ENCODE peak calls at places on chromosomes 2 and 18, in four cellular contexts. S is IMR-90, I is GM12878, U is K562. F is an unnamed sample.

GRCh38 chr2:198114064-198114463 is 309.7 kb downstream of the PLCL1 start:
- DNase-seq in S (no peak), I (no peak), U (peak), F (no peak)

GRCh38 chr2:175366814-175367213 is 185.3 kb upstream of the ATP5MC3 start:
- DNase-seq in S (peak), I (peak), U (peak), F (peak)

GRCh38 chr2:112733877-112734276 is 13.1 kb downstream of the NT5DC4 start:
- DNase-seq in S (no peak), I (no peak), U (no peak), F (no peak)

GRCh38 chr18:12769644-12770440 is 67.0 kb downstream of the PSMG2 start:
- DNase-seq in S (peak), I (no peak), U (no peak), F (no peak)

GRCh38 chr18:525066-525797 is 24.7 kb upstream of the COLEC12 start:
- DNase-seq in S (peak), I (no peak), U (peak), F (peak)

GRCh38 chr2:144679942-144680341 is 160.0 kb upstream of the ZEB2 start:
- DNase-seq in S (no peak), I (no peak), U (no peak), F (no peak)

GRCh38 chr2:124571836-124572235 is 546.7 kb downstream of the CNTNAP5 start:
- DNase-seq in S (no peak), I (no peak), U (no peak), F (no peak)

GRCh38 chr2:230665263-230665691 is 47.4 kb upstream of the CAB39 start:
- DNase-seq in S (no peak), I (peak), U (no peak), F (no peak)

GRCh38 chr2:165141601-165142000 is 62.2 kb downstream of the SCN3A start:
- DNase-seq in S (peak), I (no peak), U (no peak), F (no peak)

GRCh38 chr2:10814571-10815331 is 2.2 kb upstream of the PDIA6 start:
- DNase-seq in S (no peak), I (no peak), U (no peak), F (peak)

GRCh38 chr2:211157211-211157610 is 600.8 kb downstream of the CPS1 start:
- DNase-seq in S (no peak), I (no peak), U (no peak), F (no peak)

GRCh38 chr2:118954297-118955060 is 12.5 kb downstream of the MARCO start:
- DNase-seq in S (no peak), I (no peak), U (no peak), F (no peak)

GRCh38 chr2:142323206-142323605 is 192.4 kb upstream of the LRP1B start:
- DNase-seq in S (no peak), I (no peak), U (no peak), F (no peak)

DNA sequence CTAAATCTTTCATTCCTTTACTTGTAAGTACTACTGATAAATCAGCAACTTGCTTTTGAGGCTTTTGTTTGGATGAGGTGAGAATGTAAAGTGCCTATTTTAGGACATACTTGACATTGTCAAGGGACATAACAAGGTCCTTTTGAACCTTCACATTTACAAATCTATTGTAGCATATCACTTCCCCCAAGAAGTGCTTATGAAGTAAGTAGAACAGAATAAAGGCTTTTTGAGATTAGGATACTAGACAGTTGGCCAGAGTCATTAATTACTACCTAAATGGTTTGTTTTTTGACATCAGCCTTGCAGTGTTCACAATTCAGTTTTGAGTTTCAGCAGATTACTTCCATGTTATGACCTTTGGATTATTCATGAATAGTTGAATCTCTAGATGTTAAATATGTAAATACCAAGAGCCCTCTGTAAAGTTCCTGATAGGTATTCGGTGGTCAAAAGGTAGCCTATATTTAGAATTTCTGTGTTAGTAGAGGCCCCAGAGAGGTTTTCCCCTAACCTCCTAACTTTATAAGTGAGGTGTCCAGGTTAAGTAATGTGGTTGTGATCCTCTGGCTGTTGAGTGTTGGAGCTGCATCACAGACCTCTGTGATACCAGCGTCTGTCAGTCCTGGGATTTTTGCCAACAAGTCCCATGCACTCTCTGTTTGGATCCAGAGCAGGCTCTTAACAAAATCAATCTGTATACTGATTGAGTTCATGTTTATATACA is 67.3 kb downstream of the LCLAT1 start:
- DNase-seq in S (peak), I (no peak), U (peak), F (peak)
- TF ChIP-seq FOS in S (no peak), I (no peak), U (no peak), F (no peak)

DNA sequence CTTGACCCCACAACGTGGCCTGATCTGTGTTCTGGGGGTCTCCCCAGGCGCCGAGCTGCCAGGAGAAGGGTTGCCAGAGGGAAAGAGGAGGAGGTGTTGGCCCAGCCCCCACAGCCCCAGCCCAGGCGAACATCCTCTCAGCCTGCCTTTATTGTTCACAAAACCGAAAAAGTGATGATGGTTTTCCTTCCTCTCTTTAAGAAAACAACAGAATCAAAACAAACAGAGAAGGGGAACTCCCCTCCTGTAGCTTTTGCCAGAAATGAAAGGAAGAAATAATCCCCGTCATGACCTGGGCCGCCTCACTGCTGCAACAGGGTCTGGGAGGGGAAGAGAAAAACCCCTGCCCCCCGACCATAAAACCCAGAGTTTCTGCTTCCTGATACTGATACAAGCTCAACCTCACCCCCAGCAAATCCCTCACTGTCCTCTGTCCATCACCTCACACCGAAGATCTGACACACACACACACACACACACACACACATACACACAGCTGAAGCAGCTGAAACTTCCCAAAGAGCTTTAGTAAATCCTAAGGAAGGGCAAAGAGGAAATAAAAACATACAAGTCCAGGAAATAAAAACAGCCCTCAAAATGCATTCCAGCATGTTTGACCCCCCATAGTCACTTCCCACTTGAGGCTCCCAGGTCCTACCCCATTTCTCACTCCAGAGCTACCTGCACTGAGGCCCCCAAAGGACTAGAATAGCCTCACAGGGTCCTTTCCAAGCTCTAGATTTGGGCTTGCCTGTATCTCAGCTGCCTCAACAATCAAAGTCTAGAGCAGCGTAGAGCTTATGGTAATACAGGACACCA is 51.8 kb downstream of the ZFP36L2 start:
- DNase-seq in S (no peak), I (peak), U (no peak), F (peak)
- TF ChIP-seq FOS in S (no peak), I (no peak), U (no peak), F (peak)

GRCh38 chr18:63152791-63153190 is 166.8 kb downstream of the BCL2 start:
- DNase-seq in S (no peak), I (no peak), U (no peak), F (no peak)
- TF ChIP-seq FOS in S (no peak), I (no peak), U (no peak), F (no peak)

DNA sequence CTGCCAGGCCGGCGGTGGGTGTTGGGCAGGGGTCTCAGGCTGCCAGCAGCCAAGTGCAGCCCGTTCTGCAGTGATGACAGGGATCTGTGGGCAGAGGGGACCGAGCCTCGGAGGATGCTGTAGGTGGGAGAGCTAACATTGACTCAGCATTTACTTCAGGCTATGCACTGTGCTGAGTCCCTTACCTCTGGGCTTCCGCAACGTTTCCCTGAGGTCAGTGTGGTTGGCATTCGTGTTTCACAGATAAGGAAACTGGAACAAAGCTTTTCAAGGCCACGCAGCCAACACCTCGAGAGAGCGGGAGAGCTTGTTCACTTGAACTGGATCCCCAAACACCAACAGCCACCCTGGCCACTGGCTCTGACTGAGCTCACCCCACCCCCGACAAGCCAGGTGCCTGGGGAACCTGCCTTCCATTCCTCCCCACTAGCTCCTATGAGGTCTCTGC is 839 bp upstream of the GPR148 start:
- DNase-seq in S (no peak), I (no peak), U (peak), F (no peak)
- TF ChIP-seq FOS in S (no peak), I (no peak), U (no peak), F (no peak)